ENCODE peak calls at places on chromosomes 4 and X, in five cellular contexts. D is H9, G is IMR-90, W is mesendoderm, X is mesenchymal stem cell. V is an unnamed sample.

GRCh38 chrX:69128573-69128972 is 36.7 kb downstream of the PJA1 start:
- DNase-seq in W (peak), G (no peak), D (peak), X (peak), V (no peak)

GRCh38 chr4:11232004-11232403 is 196.7 kb downstream of the HS3ST1 start:
- DNase-seq in X (peak), G (no peak), W (no peak), D (no peak), V (no peak)

GRCh38 chr4:166501941-166502382 is 628.9 kb downstream of the TLL1 start:
- DNase-seq in X (peak), G (no peak), D (peak), W (peak), V (peak)

GRCh38 chr4:24115101-24115500 is 225.3 kb upstream of the PPARGC1A start:
- DNase-seq in W (no peak), G (no peak), X (no peak), D (no peak), V (no peak)

GRCh38 chrX:54509401-54509800 is 13.4 kb upstream of the FGD1 start:
- DNase-seq in D (no peak), W (peak), X (peak), G (peak), V (no peak)

GRCh38 chr4:65893957-65894755 is 223.9 kb upstream of the EPHA5 start:
- DNase-seq in W (no peak), G (no peak), D (no peak), X (no peak), V (no peak)

GRCh38 chrX:119646515-119646914 is 40.3 kb upstream of the NKRF start:
- DNase-seq in W (no peak), X (no peak), G (no peak), D (no peak), V (no peak)

GRCh38 chr4:164949448-164950118 is 27.9 kb downstream of the TRIM61 start:
- DNase-seq in W (peak), D (peak), X (no peak), G (no peak), V (no peak)

GRCh38 chr4:87423313-87424031 is 1.1 kb downstream of the NUDT9 start:
- DNase-seq in X (peak), W (no peak), D (no peak), G (no peak), V (no peak)

GRCh38 chr4:24888475-24888874 is 24.4 kb downstream of the CCDC149 start:
- DNase-seq in D (no peak), X (no peak), G (no peak), W (peak), V (no peak)

GRCh38 chrX:115372026-115372610 is 82.6 kb downstream of the LUZP4 start:
- DNase-seq in G (peak), W (peak), D (no peak), X (peak), V (no peak)

GRCh38 chr4:85784348-85784747 is 309.4 kb downstream of the ARHGAP24 start:
- DNase-seq in D (no peak), W (no peak), G (no peak), X (peak), V (no peak)
- H3K23ac ChIP-seq in D (no peak), W (no peak), G (peak), X (peak), V (no peak)

GRCh38 chrX:39667746-39668507 is 429.8 kb downstream of the BCOR start:
- DNase-seq in G (no peak), D (no peak), X (no peak), W (no peak), V (no peak)
- H3K23ac ChIP-seq in G (no peak), D (no peak), X (no peak), W (no peak), V (no peak)

DNA sequence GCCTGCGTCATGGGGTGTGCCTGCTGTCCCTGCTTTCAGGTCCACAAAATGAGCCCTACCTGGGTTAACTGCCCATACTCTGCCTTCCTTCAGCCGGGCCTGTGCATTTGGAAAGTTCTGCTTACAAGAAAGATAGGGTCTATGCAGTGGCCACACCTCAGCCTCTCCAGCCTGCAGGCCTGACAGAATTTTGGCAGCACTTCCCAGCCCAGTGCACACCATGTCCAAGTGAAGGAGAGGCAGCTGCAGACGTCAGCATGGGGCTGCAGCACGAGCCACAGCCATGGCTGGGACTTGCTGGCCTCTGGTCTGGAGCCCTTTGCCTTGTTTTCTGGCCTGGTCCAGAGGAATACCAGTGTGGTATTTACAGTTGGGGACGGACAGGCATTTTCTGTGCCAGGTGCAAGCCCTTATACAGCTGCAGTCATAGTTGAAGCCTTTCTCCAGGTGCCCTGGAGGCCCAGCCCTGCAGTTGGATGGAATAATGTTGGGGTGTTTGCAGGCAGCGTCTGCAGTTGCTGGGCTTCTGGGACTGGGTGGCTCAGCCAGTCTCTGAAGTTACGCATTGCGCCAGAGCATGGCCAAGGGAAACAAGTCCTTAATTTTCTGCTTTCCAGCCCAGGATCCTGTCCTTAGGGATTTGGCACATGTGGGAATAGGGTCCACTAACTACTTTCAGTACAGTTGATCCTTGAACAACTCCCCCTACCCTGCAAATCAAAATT is 26.2 kb downstream of the JADE1 start:
- DNase-seq in X (no peak), G (no peak), W (no peak), D (no peak), V (no peak)
- H3K23ac ChIP-seq in X (no peak), G (no peak), W (no peak), D (no peak), V (no peak)

GRCh38 chr4:156892695-156893211 is 78.8 kb downstream of the PDGFC start:
- DNase-seq in X (peak), G (no peak), D (no peak), W (no peak), V (no peak)

GRCh38 chr4:156888762-156889161 is 82.8 kb downstream of the PDGFC start:
- DNase-seq in G (peak), D (no peak), X (peak), W (no peak), V (no peak)

GRCh38 chr4:156885374-156885773 is 86.2 kb downstream of the PDGFC start:
- DNase-seq in X (no peak), W (no peak), G (no peak), D (no peak), V (no peak)

GRCh38 chr4:156894234-156894633 is 77.4 kb downstream of the PDGFC start:
- DNase-seq in W (no peak), G (no peak), X (no peak), D (no peak), V (no peak)

GRCh38 chr4:156889616-156890594 is 81.7 kb downstream of the PDGFC start:
- DNase-seq in D (no peak), X (peak), G (peak), W (no peak), V (no peak)
- H3K23ac ChIP-seq in D (no peak), X (no peak), G (peak), W (no peak), V (no peak)

GRCh38 chr4:41526628-41527027 is 11.3 kb upstream of the LIMCH1 start:
- DNase-seq in D (no peak), X (no peak), G (peak), W (no peak), V (no peak)
- H3K23ac ChIP-seq in D (no peak), X (no peak), G (no peak), W (no peak), V (no peak)

GRCh38 chr4:102761478-102761790 is 666 bp upstream of the MANBA start:
- DNase-seq in W (no peak), X (no peak), G (peak), D (no peak), V (peak)
- H3K23ac ChIP-seq in W (no peak), X (no peak), G (peak), D (no peak), V (no peak)

GRCh38 chr4:37727635-37728034 is 41.5 kb upstream of the RELL1 start:
- DNase-seq in D (no peak), G (no peak), X (no peak), W (no peak), V (no peak)

GRCh38 chr4:37728064-37728463 is 41.9 kb upstream of the RELL1 start:
- DNase-seq in W (no peak), X (no peak), D (no peak), G (no peak), V (no peak)

GRCh38 chr4:37729649-37730004 is 43.5 kb upstream of the RELL1 start:
- DNase-seq in W (no peak), D (no peak), X (no peak), G (no peak), V (no peak)

GRCh38 chr4:37725718-37726117 is 39.5 kb upstream of the RELL1 start:
- DNase-seq in D (no peak), X (no peak), G (peak), W (no peak), V (no peak)

GRCh38 chr4:37726666-37727065 is 40.5 kb upstream of the RELL1 start:
- DNase-seq in W (no peak), D (no peak), X (no peak), G (peak), V (no peak)
- H3K23ac ChIP-seq in W (no peak), D (no peak), X (no peak), G (no peak), V (no peak)

GRCh38 chr4:36414248-36414647 is 132.8 kb downstream of the DTHD1 start:
- DNase-seq in W (no peak), X (no peak), G (no peak), D (no peak), V (no peak)

GRCh38 chr4:36422582-36422981 is 141.2 kb downstream of the DTHD1 start:
- DNase-seq in D (no peak), W (no peak), G (no peak), X (no peak), V (no peak)

DNA sequence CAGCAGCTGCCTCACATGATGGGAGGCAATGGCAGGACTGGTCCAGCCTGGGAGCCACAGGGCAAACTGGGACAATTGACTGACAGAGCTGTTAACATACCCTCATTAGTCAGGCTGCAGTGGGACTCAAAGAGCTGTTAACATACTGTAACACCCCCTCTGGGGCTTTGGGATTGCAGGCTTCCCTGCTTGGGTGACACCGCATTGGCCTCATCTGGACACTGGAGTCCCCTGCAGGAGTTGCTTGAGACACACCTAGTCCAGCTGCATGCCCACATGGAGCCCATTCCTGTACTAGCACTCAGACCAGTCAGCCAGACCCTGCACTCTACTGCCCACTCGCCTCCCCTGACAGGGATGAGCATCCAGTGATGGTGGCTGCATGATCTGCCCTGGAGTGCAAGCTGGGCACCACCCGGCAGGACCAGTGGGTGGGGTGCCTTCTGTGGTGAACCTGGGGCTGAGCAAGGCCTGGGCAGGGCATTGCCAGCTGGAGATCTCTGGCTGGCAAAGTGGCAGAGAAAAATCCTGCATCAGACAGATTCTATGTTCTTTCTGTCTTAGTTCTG is 138.8 kb downstream of the DTHD1 start:
- DNase-seq in X (no peak), D (peak), W (peak), G (no peak), V (no peak)
- H3K23ac ChIP-seq in X (no peak), D (no peak), W (no peak), G (no peak), V (peak)

V was measured in neuronal stem cell.